ENCODE peak calls at places on chromosomes 16 and 17, in nine cellular contexts. P, U, Z, K, L, C, O, S and F are unnamed samples.

GRCh38 chr16:85935957-85936760 is 37.2 kb downstream of the IRF8 start:
- DNase-seq in O (no peak), K (peak), U (no peak), S (peak), L (peak), Z (no peak), C (peak), P (no peak), F (no peak)

GRCh38 chr17:61201211-61201610 is 198.4 kb upstream of the TBX2 start:
- DNase-seq in P (no peak), Z (no peak), S (no peak), K (peak), O (no peak), U (no peak), L (no peak), C (no peak), F (peak)

GRCh38 chr17:35449371-35449931 is 885 bp upstream of the SLFN13 start:
- DNase-seq in O (no peak), K (peak), Z (no peak), C (no peak), L (no peak), U (no peak), P (no peak), S (no peak), F (peak)

GRCh38 chr17:28563475-28563874 is 7.8 kb downstream of the PIGS start:
- DNase-seq in L (no peak), K (peak), C (no peak), P (no peak), Z (no peak), U (no peak), O (no peak), S (no peak), F (peak)

GRCh38 chr16:23877107-23878070 is 41.6 kb downstream of the PRKCB start:
- DNase-seq in O (no peak), C (no peak), S (peak), L (no peak), U (no peak), P (no peak), K (no peak), Z (no peak), F (no peak)

GRCh38 chr16:13780406-13780805 is 139.5 kb upstream of the ERCC4 start:
- DNase-seq in K (no peak), O (no peak), Z (no peak), S (no peak), C (no peak), U (no peak), L (no peak), P (no peak), F (no peak)

GRCh38 chr16:19771796-19772195 is 53.7 kb downstream of the IQCK start:
- DNase-seq in K (no peak), S (no peak), L (no peak), U (no peak), O (no peak), C (no peak), Z (no peak), P (no peak), F (no peak)

GRCh38 chr17:71460943-71461342 is 659.9 kb upstream of the SOX9 start:
- DNase-seq in S (no peak), P (peak), C (no peak), O (no peak), K (peak), L (peak), Z (no peak), U (peak), F (peak)

GRCh38 chr16:14070877-14071575 is at the start of gene MRTFB:
- DNase-seq in C (peak), S (peak), Z (peak), L (peak), O (peak), P (peak), K (peak), U (peak), F (peak)

GRCh38 chr17:73474370-73474988 is 162.7 kb upstream of the CDC42EP4 start:
- DNase-seq in P (peak), K (peak), Z (peak), L (no peak), U (peak), S (peak), C (no peak), O (no peak), F (peak)

GRCh38 chr17:37816951-37817350 is 72.1 kb upstream of the HNF1B start:
- DNase-seq in C (no peak), L (no peak), O (no peak), K (no peak), Z (no peak), S (no peak), U (no peak), P (no peak), F (peak)